ENCODE peak calls at places on chromosomes 1 and 21, in seven cellular contexts. L is sigmoid colon, D is K562, Z is breast epithelium, U is endothelial cell of umbilical vein, E is GM12892, X is HCT116. Q is an unnamed sample.

GRCh38 chr1:175191654-175192053 is 922 bp downstream of the KIAA0040 start:
- DNase-seq in L (no peak), D (no peak), Z (no peak), U (peak), E (no peak), X (no peak), Q (peak)

GRCh38 chr1:76164165-76164564 is 89.6 kb downstream of the ST6GALNAC3 start:
- DNase-seq in L (no peak), D (no peak), Z (no peak), U (no peak), E (no peak), X (no peak), Q (no peak)

GRCh38 chr1:235545294-235545930 is 41.2 kb upstream of the B3GALNT2 start:
- DNase-seq in L (no peak), D (no peak), Z (no peak), U (no peak), E (no peak), X (no peak), Q (no peak)

GRCh38 chr21:32412998-32413504 is 545 bp downstream of the EVA1C start:
- DNase-seq in L (peak), D (no peak), Z (peak), U (peak), E (no peak), X (no peak), Q (no peak)

GRCh38 chr1:175129997-175130648 is 62.5 kb downstream of the KIAA0040 start:
- DNase-seq in L (no peak), D (no peak), Z (no peak), U (peak), E (no peak), X (no peak), Q (no peak)

GRCh38 chr1:35269190-35269988 is 880 bp downstream of the ZMYM4 start:
- DNase-seq in L (no peak), D (no peak), Z (no peak), U (peak), E (no peak), X (no peak), Q (peak)

GRCh38 chr1:14334336-14335176 is 263.9 kb upstream of the KAZN start:
- DNase-seq in L (no peak), D (no peak), Z (no peak), U (no peak), E (no peak), X (no peak), Q (no peak)

GRCh38 chr1:91752324-91752723 is 133.6 kb downstream of the TGFBR3 start:
- DNase-seq in L (no peak), D (no peak), Z (no peak), U (no peak), E (no peak), X (no peak), Q (no peak)

GRCh38 chr21:19771881-19772280 is 1226.3 kb upstream of the NCAM2 start:
- DNase-seq in L (no peak), D (no peak), Z (no peak), U (no peak), E (no peak), X (no peak), Q (no peak)

GRCh38 chr1:204923209-204923608 is 52.5 kb downstream of the NFASC start:
- DNase-seq in L (peak), D (no peak), Z (no peak), U (no peak), E (no peak), X (no peak), Q (no peak)

GRCh38 chr1:163069142-163069541 is at the start of gene RGS4:
- DNase-seq in L (peak), D (no peak), Z (no peak), U (peak), E (no peak), X (peak), Q (no peak)
- TF ChIP-seq POLR2A in L (no peak), D (no peak), Z (no peak), U (peak), E (no peak), X (no peak), Q (no peak)

GRCh38 chr1:4512622-4513021 is 141.8 kb upstream of the AJAP1 start:
- DNase-seq in L (peak), D (no peak), Z (no peak), U (no peak), E (no peak), X (no peak), Q (no peak)
- TF ChIP-seq POLR2AphosphoS5 in L (peak), D (no peak), Z (no peak), U (no peak), E (no peak), X (no peak), Q (no peak)

DNA sequence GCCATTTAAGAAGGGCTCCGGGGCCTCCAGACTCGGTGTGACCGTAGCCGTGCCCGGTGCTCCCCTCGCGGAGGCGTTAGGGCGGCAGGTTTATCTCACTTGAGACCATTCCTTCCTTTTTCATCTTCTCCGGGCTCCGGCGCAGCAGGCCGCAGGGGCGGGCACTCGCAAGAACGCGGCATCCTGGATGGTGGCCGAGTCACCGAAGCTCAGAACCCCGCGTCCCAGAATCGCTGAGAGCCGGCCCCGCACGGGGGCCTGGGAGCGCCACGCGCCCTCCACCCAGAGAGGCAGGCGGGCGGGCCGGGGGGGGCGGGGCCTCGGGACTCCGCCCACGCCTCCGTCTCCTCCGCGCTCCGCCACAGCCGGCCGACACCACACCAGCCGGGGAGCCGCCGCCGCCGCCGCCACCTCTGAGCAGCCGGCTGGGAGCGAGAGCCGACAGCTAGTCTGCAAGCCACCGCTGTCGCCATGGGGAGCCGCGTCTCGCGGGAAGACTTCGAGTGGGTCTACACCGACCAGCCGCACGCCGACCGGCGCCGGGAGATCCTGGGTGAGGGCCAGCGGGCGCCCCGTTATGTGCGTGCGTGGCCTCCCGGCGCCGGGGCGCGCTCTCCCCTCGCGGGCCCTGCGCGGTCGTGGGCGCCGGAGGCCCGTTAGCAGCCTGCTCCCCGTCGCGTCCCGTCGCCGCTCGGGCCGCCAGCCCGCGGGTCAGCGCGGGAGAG is at the start of gene DEGS1:
- DNase-seq in L (peak), D (peak), Z (peak), U (peak), E (peak), X (peak), Q (peak)
- TF ChIP-seq POLR2A in L (peak), D (peak), Z (peak), U (peak), E (peak), X (peak), Q (peak)

GRCh38 chr1:223142795-223143759 is at the start of gene TLR5:
- DNase-seq in L (peak), D (peak), Z (peak), U (peak), E (peak), X (peak), Q (peak)
- TF ChIP-seq POLR2AphosphoS5 in L (no peak), D (peak), Z (no peak), U (no peak), E (no peak), X (peak), Q (no peak)

GRCh38 chr1:218347316-218347712 is 2.2 kb downstream of the TGFB2 start:
- DNase-seq in L (peak), D (no peak), Z (no peak), U (no peak), E (no peak), X (no peak), Q (no peak)
- TF ChIP-seq POLR2A in L (no peak), D (no peak), Z (no peak), U (no peak), E (no peak), X (no peak), Q (no peak)

DNA sequence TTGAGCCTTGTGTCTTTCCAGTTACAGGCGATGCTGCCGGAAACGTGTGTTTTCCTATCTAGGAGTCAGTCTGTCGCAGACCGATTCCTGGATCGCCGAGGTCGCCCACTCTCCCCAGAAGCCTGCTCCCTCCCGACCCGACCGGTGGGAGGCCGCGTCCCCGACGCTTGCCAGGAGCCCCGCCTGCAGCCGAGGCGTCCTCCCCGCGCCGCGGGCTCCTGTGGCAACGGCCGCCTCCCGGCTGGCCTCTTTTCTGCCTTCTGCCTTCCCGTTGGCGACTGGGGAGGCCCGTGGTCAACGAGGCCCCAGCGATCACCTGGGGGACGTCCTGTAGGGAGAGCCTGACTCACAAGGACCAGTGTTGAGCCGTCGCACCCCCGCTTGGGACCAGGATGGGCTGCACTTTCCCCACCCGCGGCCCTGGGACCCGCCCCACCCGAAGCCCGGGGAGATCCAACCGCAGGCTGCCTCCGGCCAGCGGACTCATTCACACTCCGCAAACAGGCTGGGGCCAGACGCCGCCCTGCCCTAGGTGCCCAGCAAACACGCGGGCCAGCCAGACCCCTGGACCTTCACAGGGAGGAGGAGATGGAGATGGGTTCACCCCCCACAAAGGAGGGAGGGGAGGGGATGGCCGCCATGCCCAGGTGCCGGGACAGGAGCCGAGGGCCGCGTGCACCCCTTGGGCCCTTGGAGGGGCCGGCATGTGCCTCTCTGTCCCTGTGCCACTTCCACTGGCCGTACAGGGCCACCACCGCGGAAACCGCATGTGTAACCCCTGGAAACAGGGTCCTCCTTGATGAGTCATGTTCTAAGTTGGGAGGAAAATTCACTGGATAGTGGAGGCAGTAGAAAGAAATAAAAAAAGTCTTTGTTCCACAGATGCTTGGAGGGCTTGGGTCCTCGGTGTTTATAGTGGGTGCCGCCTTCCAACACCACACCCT is 7.2 kb upstream of the COL6A1 start:
- DNase-seq in L (peak), D (peak), Z (peak), U (peak), E (peak), X (peak), Q (peak)
- TF ChIP-seq POLR2AphosphoS5 in L (peak), D (no peak), Z (peak), U (peak), E (no peak), X (no peak), Q (no peak)

GRCh38 chr1:211577826-211578639 is 928 bp downstream of the SLC30A1 start:
- DNase-seq in L (peak), D (peak), Z (peak), U (peak), E (peak), X (no peak), Q (peak)

GRCh38 chr1:211581521-211581920 is 2.6 kb upstream of the SLC30A1 start:
- DNase-seq in L (peak), D (no peak), Z (no peak), U (no peak), E (no peak), X (no peak), Q (no peak)

GRCh38 chr1:211580303-211580687 is 1.3 kb upstream of the SLC30A1 start:
- DNase-seq in L (no peak), D (no peak), Z (no peak), U (no peak), E (no peak), X (no peak), Q (no peak)

GRCh38 chr1:211578640-211579433 is at the start of gene SLC30A1:
- DNase-seq in L (peak), D (peak), Z (peak), U (peak), E (peak), X (peak), Q (peak)

GRCh38 chr1:211579434-211580302 is 707 bp upstream of the SLC30A1 start:
- DNase-seq in L (peak), D (no peak), Z (no peak), U (no peak), E (no peak), X (no peak), Q (no peak)
- TF ChIP-seq POLR2A in L (no peak), D (no peak), Z (no peak), U (no peak), E (peak), X (no peak), Q (peak)

GRCh38 chr1:52963101-52963500 is 36.0 kb downstream of the SCP2 start:
- DNase-seq in L (no peak), D (no peak), Z (no peak), U (no peak), E (no peak), X (no peak), Q (no peak)
- TF ChIP-seq POLR2AphosphoS5 in L (no peak), D (no peak), Z (no peak), U (no peak), E (no peak), X (no peak), Q (no peak)

DNA sequence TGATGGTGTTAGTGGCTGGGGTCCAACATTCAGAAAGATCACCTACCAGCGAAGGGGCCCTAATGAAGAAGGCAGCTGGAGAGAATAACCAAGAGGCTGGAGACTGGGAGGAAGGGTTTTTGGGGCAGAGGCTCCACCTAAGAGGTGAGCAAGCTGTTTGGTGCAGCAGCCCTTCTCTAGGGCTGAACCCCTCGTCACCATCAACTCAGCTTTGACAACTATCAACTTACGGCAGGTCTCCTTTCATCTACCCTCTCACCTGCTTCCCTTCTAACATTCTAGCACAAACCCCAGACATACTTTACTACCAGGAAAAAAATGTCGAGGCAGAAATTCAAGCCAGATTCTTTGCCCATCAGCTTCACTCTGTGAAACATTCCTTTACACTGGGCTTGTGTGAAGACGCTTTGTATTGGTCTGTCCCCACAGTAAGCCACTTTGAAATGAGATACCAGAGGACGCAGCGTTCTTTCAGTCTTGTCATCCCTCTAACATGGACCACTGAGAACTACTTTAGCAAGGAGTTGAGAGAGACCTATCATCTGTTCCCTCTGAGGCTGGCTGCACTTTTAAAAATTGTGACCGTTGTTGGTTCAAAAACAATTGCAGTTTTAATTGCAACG is 84.6 kb downstream of the RAVER2 start:
- DNase-seq in L (no peak), D (no peak), Z (no peak), U (no peak), E (no peak), X (no peak), Q (no peak)
- TF ChIP-seq POLR2A in L (no peak), D (no peak), Z (no peak), U (no peak), E (no peak), X (no peak), Q (no peak)

GRCh38 chr1:9362488-9362887 is 69.8 kb downstream of the SPSB1 start:
- DNase-seq in L (no peak), D (no peak), Z (no peak), U (no peak), E (no peak), X (no peak), Q (no peak)

GRCh38 chr1:9360371-9361064 is 67.8 kb downstream of the SPSB1 start:
- DNase-seq in L (no peak), D (no peak), Z (no peak), U (no peak), E (no peak), X (no peak), Q (no peak)

GRCh38 chr1:9359898-9360297 is 67.2 kb downstream of the SPSB1 start:
- DNase-seq in L (no peak), D (no peak), Z (no peak), U (no peak), E (no peak), X (no peak), Q (no peak)

GRCh38 chr1:9363061-9363471 is 70.4 kb downstream of the SPSB1 start:
- DNase-seq in L (no peak), D (no peak), Z (no peak), U (no peak), E (no peak), X (no peak), Q (no peak)

DNA sequence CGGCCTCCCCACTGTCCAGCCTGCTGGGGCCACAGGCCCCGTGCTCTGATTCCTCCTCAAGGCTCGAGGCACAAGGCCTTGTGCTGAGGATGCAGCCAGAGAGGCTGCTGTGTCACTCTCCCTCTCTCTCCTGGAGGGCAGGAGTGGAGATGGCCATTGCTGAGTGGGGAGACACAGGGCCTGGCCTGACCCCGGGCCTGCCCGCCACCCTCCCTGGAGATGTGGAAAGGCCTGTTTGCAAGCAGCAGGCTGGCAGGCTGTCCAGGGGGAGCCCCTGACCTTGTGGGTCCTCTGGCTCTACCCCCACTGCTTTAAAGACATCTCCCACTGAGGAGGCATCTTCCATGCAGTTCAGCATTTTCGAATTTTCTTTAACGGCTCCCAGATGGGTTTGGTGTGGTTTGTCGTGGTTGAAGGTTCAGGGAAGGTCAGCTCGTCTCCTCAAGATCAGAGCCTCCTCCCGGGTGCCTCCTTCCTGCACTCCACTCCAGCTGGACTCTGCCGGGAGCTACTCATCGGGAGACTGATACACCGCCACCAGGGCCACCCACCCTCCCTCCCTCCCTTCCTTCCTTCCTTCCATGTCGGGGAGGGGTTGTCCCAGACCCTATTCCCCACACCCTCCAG is 69.0 kb downstream of the SPSB1 start:
- DNase-seq in L (no peak), D (no peak), Z (no peak), U (no peak), E (no peak), X (no peak), Q (no peak)
- TF ChIP-seq POLR2AphosphoS5 in L (no peak), D (no peak), Z (no peak), U (no peak), E (no peak), X (no peak), Q (no peak)